ENCODE peak calls at places on chromosomes 6 and 20, in nine cellular contexts. Y is PC-3, C is GM23338, X is IMR-90, O is ascending aorta, N is aorta, F is fibroblast of lung, S is SJSA1, E is OCI-LY7. V is an unnamed sample.
A peak's percentile ranks its signal among the peaks of the same experiment; 100 is the strongest.

GRCh38 chr20:38143646-38144554 is 21.2 kb downstream of the TGM2 start:
- DNase-seq in S (peak; percentile 93), E (no peak), X (peak; percentile 95), Y (peak; percentile 84), O (peak; percentile 93), N (peak; percentile 91), F (peak; percentile 95), C (no peak), V (no peak)

GRCh38 chr6:19988555-19988954 is 151.4 kb downstream of the ID4 start:
- DNase-seq in S (no peak), X (peak; percentile 9), O (no peak), N (no peak), F (peak; percentile 17), E (no peak), C (peak; percentile 80), Y (peak; percentile 48), V (no peak)

GRCh38 chr20:33664762-33665144 is 2.0 kb upstream of the ACTL10 start:
- DNase-seq in S (no peak), O (peak; percentile 59), N (no peak), X (no peak), Y (no peak), F (no peak), C (no peak), E (no peak), V (no peak)

GRCh38 chr6:123850555-123850954 is 46.9 kb downstream of the NKAIN2 start:
- DNase-seq in S (no peak), C (no peak), O (no peak), E (no peak), F (no peak), Y (no peak), N (no peak), X (no peak), V (no peak)

GRCh38 chr6:149234051-149234962 is 83.2 kb upstream of the TAB2 start:
- DNase-seq in X (peak; percentile 52), C (no peak), N (no peak), S (no peak), F (peak; percentile 83), E (no peak), Y (peak; percentile 52), O (no peak), V (no peak)

GRCh38 chr6:1384549-1385128 is 4.7 kb upstream of the FOXF2 start:
- DNase-seq in F (no peak), X (no peak), O (peak; percentile 50), E (no peak), N (no peak), Y (no peak), C (peak; percentile 53), S (peak; percentile 76), V (no peak)

GRCh38 chr20:20130399-20130798 is 78.1 kb downstream of the CFAP61 start:
- DNase-seq in F (no peak), S (no peak), N (no peak), E (peak; percentile 16), Y (peak; percentile 71), C (peak; percentile 70), X (no peak), O (no peak), V (no peak)

GRCh38 chr6:104505838-104506237 is 353.9 kb downstream of the HACE1 start:
- DNase-seq in O (no peak), F (no peak), N (no peak), E (no peak), X (no peak), S (no peak), Y (no peak), C (no peak), V (no peak)

GRCh38 chr6:135358251-135358821 is 139.2 kb downstream of the AHI1 start:
- DNase-seq in N (no peak), F (peak; percentile 96), Y (peak; percentile 68), S (no peak), C (no peak), X (peak; percentile 97), E (no peak), O (no peak), V (no peak)

GRCh38 chr6:111676383-111676782 is 70.7 kb upstream of the TRAF3IP2 start:
- DNase-seq in X (no peak), E (no peak), F (no peak), C (no peak), S (no peak), O (no peak), Y (no peak), N (no peak), V (no peak)

GRCh38 chr6:111677186-111677990 is 71.7 kb upstream of the TRAF3IP2 start:
- DNase-seq in S (no peak), X (no peak), F (no peak), O (no peak), N (no peak), C (no peak), E (no peak), Y (no peak), V (no peak)

GRCh38 chr6:111680013-111680712 is 74.5 kb upstream of the TRAF3IP2 start:
- DNase-seq in O (no peak), F (no peak), E (no peak), Y (no peak), S (no peak), N (no peak), C (no peak), X (no peak), V (no peak)

GRCh38 chr6:111681856-111682255 is 76.2 kb upstream of the TRAF3IP2 start:
- DNase-seq in S (no peak), Y (no peak), E (no peak), F (no peak), O (no peak), C (no peak), X (no peak), N (no peak), V (no peak)

DNA sequence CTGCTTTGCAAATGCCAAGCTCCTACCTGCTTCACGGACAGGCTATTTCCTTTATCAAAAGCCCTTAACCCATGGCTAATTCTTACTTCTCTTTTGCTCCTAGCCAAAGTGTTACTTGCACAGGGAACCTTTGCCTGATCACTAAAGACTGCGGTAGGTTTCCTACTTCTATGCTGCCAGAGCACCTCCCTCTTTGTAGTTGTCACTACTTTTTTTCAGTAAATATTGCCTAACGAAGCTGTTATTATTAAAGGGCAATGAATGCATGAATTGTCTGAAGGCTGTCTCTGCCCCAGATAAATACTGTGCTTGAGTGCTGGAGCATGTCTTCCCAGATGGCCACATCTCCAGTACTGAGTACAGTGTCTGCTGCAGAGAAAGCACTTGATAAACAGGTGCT is 73.4 kb upstream of the TRAF3IP2 start:
- DNase-seq in F (no peak), O (no peak), Y (no peak), C (no peak), E (no peak), S (no peak), X (no peak), N (no peak), V (no peak)
- H3K4me1 ChIP-seq in F (peaks cover 4% of the 10 kb centered on the region), O (no peaks in the 10 kb centered on the region), Y (no peaks in the 10 kb centered on the region), C (peaks cover 18% of the 10 kb centered on the region), E (peaks cover 4% of the 10 kb centered on the region), S (peaks cover 14% of the 10 kb centered on the region), X (peaks cover 6% of the 10 kb centered on the region), N (peaks cover 3% of the 10 kb centered on the region), V (peaks cover 2% of the 10 kb centered on the region)

GRCh38 chr6:142008016-142008735 is 124.5 kb upstream of the GJE1 start:
- DNase-seq in F (peak; percentile 7), X (no peak), S (no peak), N (no peak), C (peak; percentile 44), Y (no peak), E (no peak), O (no peak), V (no peak)

GRCh38 chr6:142011156-142011555 is 121.6 kb upstream of the GJE1 start:
- DNase-seq in S (no peak), C (no peak), F (peak; percentile 61), Y (peak; percentile 41), X (peak; percentile 72), E (no peak), O (no peak), N (no peak), V (no peak)

GRCh38 chr6:142011775-142012174 is 121.0 kb upstream of the GJE1 start:
- DNase-seq in O (no peak), E (no peak), X (no peak), C (no peak), F (peak; percentile 13), S (no peak), Y (no peak), N (no peak), V (no peak)

GRCh38 chr6:142009647-142010046 is 123.1 kb upstream of the GJE1 start:
- DNase-seq in E (no peak), X (peak; percentile 72), C (no peak), Y (peak; percentile 10), S (no peak), N (no peak), O (no peak), F (peak; percentile 97), V (no peak)

DNA sequence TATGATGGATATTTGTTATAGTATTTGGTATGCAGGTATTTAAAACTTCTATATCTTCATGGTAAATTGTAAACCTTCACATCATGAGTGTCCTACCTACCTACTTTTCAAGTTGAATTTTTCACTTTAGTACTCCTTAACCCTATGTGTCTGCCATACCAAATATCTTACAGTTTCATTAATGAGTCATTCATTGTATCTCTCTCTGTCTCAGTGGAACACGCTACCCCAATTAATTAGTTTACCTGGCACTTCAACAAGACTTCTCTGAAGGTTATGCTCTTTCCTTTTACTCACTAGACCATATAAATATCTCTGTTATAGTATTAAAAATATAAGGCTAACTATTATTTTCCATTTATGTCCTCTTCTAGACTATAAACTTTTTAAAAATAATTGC is 123.9 kb upstream of the GJE1 start:
- DNase-seq in N (no peak), Y (no peak), F (peak; percentile 25), S (no peak), C (no peak), E (no peak), O (no peak), X (no peak), V (no peak)
- H3K36me3 ChIP-seq in N (no peaks in the 10 kb centered on the region), Y (no peaks in the 10 kb centered on the region), F (no peaks in the 10 kb centered on the region), S (no peaks in the 10 kb centered on the region), C (no peaks in the 10 kb centered on the region), E (no peaks in the 10 kb centered on the region), O (no peaks in the 10 kb centered on the region), X (no peaks in the 10 kb centered on the region), V (no peaks in the 10 kb centered on the region)

DNA sequence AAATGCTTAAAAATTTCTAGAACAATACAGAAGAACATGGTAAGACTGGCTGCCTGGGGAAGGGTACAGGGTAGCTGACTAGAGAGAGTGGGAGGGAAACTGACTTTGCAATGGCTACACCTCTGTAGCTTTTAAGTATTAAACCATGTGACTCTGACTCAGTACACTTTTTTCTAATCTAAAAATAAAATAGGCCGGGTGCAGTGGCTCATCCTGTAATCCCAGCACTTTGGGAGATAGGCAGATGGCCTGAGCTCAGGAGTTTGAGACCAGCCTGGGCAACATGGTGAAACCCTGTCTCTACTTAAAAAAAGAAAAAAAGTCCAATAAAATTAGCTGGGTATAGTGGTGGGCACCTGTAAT is 18.5 kb downstream of the ATP9A start:
- DNase-seq in S (no peak), O (no peak), C (no peak), N (no peak), F (peak; percentile 74), X (peak; percentile 79), Y (peak; percentile 73), E (no peak), V (no peak)
- H3K4me1 ChIP-seq in S (peaks cover 43% of the 10 kb centered on the region), O (peaks cover 4% of the 10 kb centered on the region), C (no peaks in the 10 kb centered on the region), N (no peaks in the 10 kb centered on the region), F (peaks cover 22% of the 10 kb centered on the region), X (peaks cover 13% of the 10 kb centered on the region), Y (peaks cover 63% of the 10 kb centered on the region), E (no peaks in the 10 kb centered on the region), V (peaks cover 7% of the 10 kb centered on the region)

DNA sequence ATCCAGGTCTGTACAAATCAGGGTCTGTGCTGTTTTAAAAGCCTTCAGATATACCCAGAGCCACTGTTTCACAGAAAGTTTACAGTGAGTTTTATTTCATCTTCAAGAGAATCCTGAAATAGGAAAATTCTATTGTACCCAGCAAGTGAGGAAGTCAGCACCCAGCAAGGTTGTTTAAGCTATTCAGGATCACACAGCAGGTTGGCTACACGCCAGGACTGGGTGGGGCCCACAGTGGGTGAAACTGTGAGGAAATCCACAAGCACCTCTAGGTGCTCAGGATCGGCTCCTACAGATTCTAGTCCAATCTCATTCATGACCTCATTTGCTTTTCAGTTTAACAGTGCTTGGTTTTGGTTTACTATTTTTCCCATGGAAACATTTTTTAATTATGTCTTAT is 128.9 kb downstream of the SYNDIG1 start:
- DNase-seq in X (no peak), O (no peak), S (peak; percentile 34), C (no peak), F (no peak), E (no peak), Y (no peak), N (no peak), V (no peak)
- H3K36me3 ChIP-seq in X (no peaks in the 10 kb centered on the region), O (no peaks in the 10 kb centered on the region), S (no peaks in the 10 kb centered on the region), C (no peaks in the 10 kb centered on the region), F (no peaks in the 10 kb centered on the region), E (no peaks in the 10 kb centered on the region), Y (no peaks in the 10 kb centered on the region), N (peaks cover 3% of the 10 kb centered on the region), V (no peaks in the 10 kb centered on the region)

V was measured in ovary.